ENCODE peak calls at places on chromosome 9, in ten cellular contexts. Y is kidney, H is tibial artery, Q is SK-N-SH, D is gastrocnemius medialis, P is stomach, S is colonic mucosa, I is right lobe of liver, M is fibroblast of lung, L is left ventricle myocardium inferior. J is an unnamed sample.

GRCh38 chr9:75891277-75892167 is 1.0 kb downstream of the PCSK5 start:
- DNase-seq in Y (peak; percentile 79), H (peak; percentile 63), Q (peak; percentile 32), D (no peak), P (no peak), S (peak; percentile 73), I (peak; percentile 43), M (peak; percentile 59), L (peak; percentile 25), J (peak; percentile 67)

GRCh38 chr9:21871256-21871975 is 69.0 kb downstream of the MTAP start:
- DNase-seq in Y (no peak), H (no peak), Q (no peak), D (no peak), P (no peak), S (no peak), I (no peak), M (no peak), L (no peak), J (no peak)

GRCh38 chr9:116646661-116647514 is 40.2 kb upstream of the TRIM32 start:
- DNase-seq in Y (no peak), H (no peak), Q (peak; percentile 25), D (no peak), P (no peak), S (no peak), I (no peak), M (peak; percentile 65), L (no peak), J (no peak)

GRCh38 chr9:4984171-4984570 is 901 bp upstream of the JAK2 start:
- DNase-seq in Y (no peak), H (no peak), Q (no peak), D (no peak), P (no peak), S (peak; percentile 59), I (no peak), M (no peak), L (no peak), J (no peak)

GRCh38 chr9:114072181-114073140 is 5.6 kb downstream of the AMBP start:
- DNase-seq in Y (no peak), H (peak; percentile 70), Q (no peak), D (no peak), P (peak; percentile 83), S (peak; percentile 51), I (no peak), M (peak; percentile 35), L (peak; percentile 64), J (peak; percentile 71)

GRCh38 chr9:128159073-128159783 is 837 bp upstream of the BBLN start:
- DNase-seq in Y (peak; percentile 71), H (no peak), Q (no peak), D (no peak), P (no peak), S (peak; percentile 48), I (no peak), M (no peak), L (no peak), J (no peak)

GRCh38 chr9:105295986-105296385 is 51.5 kb downstream of the SLC44A1 start:
- DNase-seq in Y (no peak), H (no peak), Q (no peak), D (no peak), P (no peak), S (no peak), I (no peak), M (peak; percentile 17), L (no peak), J (no peak)

GRCh38 chr9:20499013-20499412 is 123.3 kb downstream of the MLLT3 start:
- DNase-seq in Y (no peak), H (no peak), Q (no peak), D (no peak), P (no peak), S (no peak), I (no peak), M (no peak), L (no peak), J (no peak)

GRCh38 chr9:111483419-111483861 is 743 bp downstream of the ECPAS start:
- DNase-seq in Y (peak; percentile 82), H (no peak), Q (peak; percentile 91), D (peak; percentile 20), P (no peak), S (no peak), I (no peak), M (no peak), L (no peak), J (peak; percentile 84)

GRCh38 chr9:22643541-22643940 is 196.9 kb downstream of the DMRTA1 start:
- DNase-seq in Y (no peak), H (no peak), Q (no peak), D (no peak), P (no peak), S (no peak), I (no peak), M (peak; percentile 28), L (no peak), J (no peak)

GRCh38 chr9:137245450-137246421 is 4.6 kb downstream of the TUBB4B start:
- DNase-seq in Y (no peak), H (no peak), Q (no peak), D (no peak), P (no peak), S (no peak), I (no peak), M (no peak), L (no peak), J (no peak)

GRCh38 chr9:137241490-137242328 is 622 bp downstream of the TUBB4B start:
- DNase-seq in Y (peak; percentile 90), H (peak; percentile 61), Q (peak; percentile 75), D (peak; percentile 41), P (peak; percentile 70), S (peak; percentile 71), I (peak; percentile 74), M (peak; percentile 37), L (peak; percentile 72), J (peak; percentile 85)

GRCh38 chr9:137242329-137243204 is 1.5 kb downstream of the TUBB4B start:
- DNase-seq in Y (no peak), H (no peak), Q (no peak), D (no peak), P (no peak), S (peak; percentile 23), I (no peak), M (no peak), L (no peak), J (no peak)

GRCh38 chr9:137244486-137245449 is 3.7 kb downstream of the TUBB4B start:
- DNase-seq in Y (no peak), H (no peak), Q (no peak), D (no peak), P (no peak), S (no peak), I (no peak), M (no peak), L (no peak), J (no peak)

GRCh38 chr9:137243626-137244485 is 2.8 kb downstream of the TUBB4B start:
- DNase-seq in Y (no peak), H (no peak), Q (no peak), D (no peak), P (no peak), S (no peak), I (no peak), M (no peak), L (no peak), J (no peak)
- H3K4me3 ChIP-seq in Y (no peak overlapping the region), H (no peak overlapping the region), Q (no peak overlapping the region), D (no peak overlapping the region), P (peak overlapping the region; percentile 12), S (no peak overlapping the region), I (no peak overlapping the region), M (no peak overlapping the region), L (peak overlapping the region; percentile 96), J (no peak overlapping the region)

GRCh38 chr9:88339322-88339721 is 48.9 kb upstream of the SPIN1 start:
- DNase-seq in Y (no peak), H (no peak), Q (no peak), D (no peak), P (no peak), S (no peak), I (no peak), M (no peak), L (no peak), J (no peak)

GRCh38 chr9:88344013-88344412 is 44.2 kb upstream of the SPIN1 start:
- DNase-seq in Y (no peak), H (no peak), Q (no peak), D (no peak), P (no peak), S (no peak), I (no peak), M (no peak), L (no peak), J (no peak)

DNA sequence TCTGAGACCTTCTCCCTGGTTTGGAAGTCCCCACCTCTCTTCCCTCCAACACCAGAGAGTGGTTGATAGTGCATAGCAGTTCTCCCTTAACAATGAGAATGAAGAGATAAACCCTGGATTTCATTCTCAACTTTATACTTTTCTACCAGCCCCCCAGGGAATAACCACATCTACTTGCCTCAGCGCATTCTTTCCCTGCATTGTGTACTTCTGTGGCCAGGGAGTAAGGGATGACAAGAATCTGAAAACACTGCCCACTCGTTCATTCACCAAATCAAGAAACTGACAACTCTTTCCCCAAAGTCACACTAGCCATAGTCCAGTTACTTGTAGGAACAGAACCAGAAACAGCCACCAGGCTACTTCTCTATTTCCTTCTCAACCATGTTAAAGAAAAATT is 46.0 kb upstream of the SPIN1 start:
- DNase-seq in Y (no peak), H (no peak), Q (no peak), D (no peak), P (no peak), S (no peak), I (no peak), M (no peak), L (no peak), J (no peak)
- H3K9me3 ChIP-seq in Y (no peaks in the 10 kb centered on the region), H (no peaks in the 10 kb centered on the region), Q (no peaks in the 10 kb centered on the region), D (no peaks in the 10 kb centered on the region), P (no peaks in the 10 kb centered on the region), S (no peaks in the 10 kb centered on the region), I (no peaks in the 10 kb centered on the region), M (no peaks in the 10 kb centered on the region), L (no peaks in the 10 kb centered on the region), J (no peaks in the 10 kb centered on the region)

DNA sequence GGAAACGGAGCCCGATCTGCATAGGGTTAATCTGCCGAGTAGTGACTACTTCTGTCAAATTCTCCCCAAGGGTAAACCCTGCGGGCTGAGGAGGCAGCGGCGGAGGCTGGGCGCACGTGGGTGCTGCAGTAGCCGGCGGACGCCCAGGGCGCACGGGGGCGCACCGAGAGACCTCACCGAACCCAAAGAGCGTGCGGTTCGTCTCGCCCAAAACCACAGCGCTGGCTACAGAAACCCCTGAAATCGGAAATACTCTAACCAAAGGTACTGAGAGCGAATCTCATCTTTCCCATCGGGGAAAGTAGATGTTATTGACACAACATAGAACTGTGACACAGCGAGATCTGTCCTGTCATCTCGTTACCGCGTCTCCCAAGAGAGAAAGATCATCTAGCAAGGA is 56.0 kb upstream of the SHC3 start:
- DNase-seq in Y (no peak), H (no peak), Q (peak; percentile 72), D (no peak), P (no peak), S (no peak), I (no peak), M (peak; percentile 39), L (no peak), J (peak; percentile 80)
- TF ChIP-seq CTCF in Y (no peak), H (no peak), Q (peak; percentile 14), D (no peak), P (no peak), S (no peak), I (no peak), M (no peak), L (peak; percentile 25), J (no peak)

DNA sequence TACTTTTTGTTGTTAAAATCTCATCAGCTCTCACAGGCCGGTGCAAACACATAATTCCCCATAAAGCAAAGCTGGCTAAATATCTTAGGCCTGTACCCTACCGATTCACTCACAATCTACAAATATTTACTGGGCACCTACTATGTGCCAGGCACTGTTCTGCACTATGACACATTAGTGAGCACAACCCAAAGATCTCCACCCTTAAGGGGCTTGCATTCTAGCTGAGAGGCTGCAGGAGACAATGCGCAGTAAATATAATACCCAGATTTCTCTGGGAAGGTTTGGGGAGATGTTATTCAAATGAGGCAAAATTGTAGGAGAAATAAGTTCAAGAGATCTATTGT is 53.7 kb downstream of the FNBP1 start:
- DNase-seq in Y (no peak), H (no peak), Q (no peak), D (no peak), P (no peak), S (no peak), I (no peak), M (no peak), L (no peak), J (no peak)
- H3K4me3 ChIP-seq in Y (no peak overlapping the region), H (no peak overlapping the region), Q (no peak overlapping the region), D (no peak overlapping the region), P (no peak overlapping the region), S (no peak overlapping the region), I (no peak overlapping the region), M (no peak overlapping the region), L (no peak overlapping the region), J (no peak overlapping the region)

J was measured in upper lobe of right lung.